ENCODE peak calls at places on chromosomes 6 and 20, in ten cellular contexts. One of them, this sample, is unnamed.

GRCh38 chr6:68122032-68122431 is 513.0 kb upstream of the ADGRB3 start:
- DNase-seq in cerebellum: no peak
- DNase-seq in CD4-positive, alpha-beta memory T cell: no peak
- DNase-seq in NCI-H2171 treated with DMSO at 0.1 percent for 48 hours: no peak
- DNase-seq in amniotic epithelial cell: no peak
- DNase-seq in globus pallidus: no peak
- DNase-seq in ACHN: no peak
- DNase-seq in Calu3: no peak
- DNase-seq in Daoy: no peak
- DNase-seq in activated CD8-positive, alpha-beta T cell treated with anti-CD3 and anti-CD28 coated beads for 36 hours: no peak
- DNase-seq in this sample: no peak

GRCh38 chr6:119192200-119192599 is 113.7 kb upstream of the FAM184A start:
- DNase-seq in cerebellum: no peak
- DNase-seq in CD4-positive, alpha-beta memory T cell: no peak
- DNase-seq in NCI-H2171 treated with DMSO at 0.1 percent for 48 hours: no peak
- DNase-seq in amniotic epithelial cell: no peak
- DNase-seq in globus pallidus: no peak
- DNase-seq in ACHN: no peak
- DNase-seq in Calu3: no peak
- DNase-seq in Daoy: no peak
- DNase-seq in activated CD8-positive, alpha-beta T cell treated with anti-CD3 and anti-CD28 coated beads for 36 hours: no peak
- DNase-seq in this sample: no peak

GRCh38 chr6:139135578-139136545 is 982 bp downstream of the HECA start:
- DNase-seq in cerebellum: peak; percentile 21
- DNase-seq in CD4-positive, alpha-beta memory T cell: peak; percentile 69
- DNase-seq in NCI-H2171 treated with DMSO at 0.1 percent for 48 hours: peak; percentile 40
- DNase-seq in amniotic epithelial cell: no peak
- DNase-seq in globus pallidus: peak; percentile 43
- DNase-seq in ACHN: peak; percentile 20
- DNase-seq in Calu3: peak; percentile 34
- DNase-seq in Daoy: peak; percentile 49
- DNase-seq in activated CD8-positive, alpha-beta T cell treated with anti-CD3 and anti-CD28 coated beads for 36 hours: peak; percentile 64
- DNase-seq in this sample: no peak

GRCh38 chr6:168252267-168252666 is 67.3 kb downstream of the DACT2 start:
- DNase-seq in cerebellum: no peak
- DNase-seq in CD4-positive, alpha-beta memory T cell: no peak
- DNase-seq in NCI-H2171 treated with DMSO at 0.1 percent for 48 hours: no peak
- DNase-seq in amniotic epithelial cell: no peak
- DNase-seq in globus pallidus: no peak
- DNase-seq in ACHN: no peak
- DNase-seq in Calu3: no peak
- DNase-seq in Daoy: no peak
- DNase-seq in activated CD8-positive, alpha-beta T cell treated with anti-CD3 and anti-CD28 coated beads for 36 hours: no peak
- DNase-seq in this sample: no peak

GRCh38 chr6:53827485-53827884 is 32.7 kb downstream of the LRRC1 start:
- DNase-seq in cerebellum: no peak
- DNase-seq in CD4-positive, alpha-beta memory T cell: no peak
- DNase-seq in NCI-H2171 treated with DMSO at 0.1 percent for 48 hours: no peak
- DNase-seq in amniotic epithelial cell: no peak
- DNase-seq in globus pallidus: no peak
- DNase-seq in ACHN: no peak
- DNase-seq in Calu3: no peak
- DNase-seq in Daoy: peak; percentile 19
- DNase-seq in activated CD8-positive, alpha-beta T cell treated with anti-CD3 and anti-CD28 coated beads for 36 hours: no peak
- DNase-seq in this sample: no peak

GRCh38 chr20:32607324-32607723 is 22.2 kb upstream of the NOL4L start:
- DNase-seq in cerebellum: no peak
- DNase-seq in CD4-positive, alpha-beta memory T cell: no peak
- DNase-seq in NCI-H2171 treated with DMSO at 0.1 percent for 48 hours: no peak
- DNase-seq in amniotic epithelial cell: no peak
- DNase-seq in globus pallidus: no peak
- DNase-seq in ACHN: no peak
- DNase-seq in Calu3: no peak
- DNase-seq in Daoy: no peak
- DNase-seq in activated CD8-positive, alpha-beta T cell treated with anti-CD3 and anti-CD28 coated beads for 36 hours: no peak
- DNase-seq in this sample: no peak

GRCh38 chr6:153090241-153090930 is 40.7 kb downstream of the RGS17 start:
- DNase-seq in cerebellum: no peak
- DNase-seq in CD4-positive, alpha-beta memory T cell: no peak
- DNase-seq in NCI-H2171 treated with DMSO at 0.1 percent for 48 hours: no peak
- DNase-seq in amniotic epithelial cell: peak; percentile 88
- DNase-seq in globus pallidus: no peak
- DNase-seq in ACHN: peak; percentile 74
- DNase-seq in Calu3: no peak
- DNase-seq in Daoy: peak; percentile 93
- DNase-seq in activated CD8-positive, alpha-beta T cell treated with anti-CD3 and anti-CD28 coated beads for 36 hours: no peak
- DNase-seq in this sample: peak; percentile 42

GRCh38 chr6:13261464-13261994 is 66.8 kb downstream of the TBC1D7 start:
- DNase-seq in cerebellum: no peak
- DNase-seq in CD4-positive, alpha-beta memory T cell: no peak
- DNase-seq in NCI-H2171 treated with DMSO at 0.1 percent for 48 hours: no peak
- DNase-seq in amniotic epithelial cell: no peak
- DNase-seq in globus pallidus: peak; percentile 52
- DNase-seq in ACHN: no peak
- DNase-seq in Calu3: no peak
- DNase-seq in Daoy: no peak
- DNase-seq in activated CD8-positive, alpha-beta T cell treated with anti-CD3 and anti-CD28 coated beads for 36 hours: peak; percentile 21
- DNase-seq in this sample: no peak

GRCh38 chr6:111972714-111973678 is 80.9 kb upstream of the CCN6 start:
- DNase-seq in cerebellum: no peak
- DNase-seq in CD4-positive, alpha-beta memory T cell: peak; percentile 63
- DNase-seq in NCI-H2171 treated with DMSO at 0.1 percent for 48 hours: peak; percentile 32
- DNase-seq in amniotic epithelial cell: peak; percentile 99
- DNase-seq in globus pallidus: no peak
- DNase-seq in ACHN: peak; percentile 60
- DNase-seq in Calu3: no peak
- DNase-seq in Daoy: peak; percentile 93
- DNase-seq in activated CD8-positive, alpha-beta T cell treated with anti-CD3 and anti-CD28 coated beads for 36 hours: peak; percentile 75
- DNase-seq in this sample: peak; percentile 75